ENCODE peak calls at places on chromosomes 13 and 19, in six cellular contexts. One of them, this sample, is unnamed.

GRCh38 chr19:13229246-13229645 is 79.0 kb downstream of the IER2 start:
- DNase-seq in dorsolateral prefrontal cortex: no peak
- DNase-seq in mesothelial cell of epicardium: no peak
- DNase-seq in left ventricle myocardium inferior: no peak
- DNase-seq in BJ: no peak
- DNase-seq in esophagus squamous epithelium: no peak
- DNase-seq in this sample: no peak

GRCh38 chr19:16351133-16351809 is 26.6 kb downstream of the KLF2 start:
- DNase-seq in mesothelial cell of epicardium: no peak
- DNase-seq in dorsolateral prefrontal cortex: no peak
- DNase-seq in left ventricle myocardium inferior: no peak
- DNase-seq in esophagus squamous epithelium: no peak
- DNase-seq in BJ: no peak
- DNase-seq in this sample: no peak

GRCh38 chr19:10270180-10270615 is 722 bp upstream of the ICAM1 start:
- DNase-seq in esophagus squamous epithelium: no peak
- DNase-seq in left ventricle myocardium inferior: peak
- DNase-seq in mesothelial cell of epicardium: no peak
- DNase-seq in dorsolateral prefrontal cortex: no peak
- DNase-seq in BJ: no peak
- DNase-seq in this sample: peak

GRCh38 chr19:50327013-50327412 is 2.2 kb downstream of the KCNC3 start:
- DNase-seq in mesothelial cell of epicardium: no peak
- DNase-seq in BJ: no peak
- DNase-seq in esophagus squamous epithelium: no peak
- DNase-seq in left ventricle myocardium inferior: no peak
- DNase-seq in dorsolateral prefrontal cortex: no peak
- DNase-seq in this sample: no peak

GRCh38 chr13:76730220-76730619 is 156.0 kb downstream of the KCTD12 start:
- DNase-seq in dorsolateral prefrontal cortex: no peak
- DNase-seq in esophagus squamous epithelium: no peak
- DNase-seq in mesothelial cell of epicardium: no peak
- DNase-seq in left ventricle myocardium inferior: no peak
- DNase-seq in BJ: no peak
- DNase-seq in this sample: no peak

GRCh38 chr13:32940601-32941000 is 75.6 kb upstream of the KL start:
- DNase-seq in esophagus squamous epithelium: no peak
- DNase-seq in mesothelial cell of epicardium: no peak
- DNase-seq in dorsolateral prefrontal cortex: no peak
- DNase-seq in left ventricle myocardium inferior: peak
- DNase-seq in BJ: no peak
- DNase-seq in this sample: no peak

GRCh38 chr13:29595380-29596063 is at the start of gene SLC7A1:
- DNase-seq in dorsolateral prefrontal cortex: peak
- DNase-seq in left ventricle myocardium inferior: peak
- DNase-seq in esophagus squamous epithelium: peak
- DNase-seq in mesothelial cell of epicardium: peak
- DNase-seq in BJ: no peak
- DNase-seq in this sample: peak

GRCh38 chr13:26584713-26585112 is 27.2 kb downstream of the WASF3 start:
- DNase-seq in dorsolateral prefrontal cortex: no peak
- DNase-seq in esophagus squamous epithelium: no peak
- DNase-seq in BJ: peak
- DNase-seq in left ventricle myocardium inferior: no peak
- DNase-seq in mesothelial cell of epicardium: no peak
- DNase-seq in this sample: no peak

GRCh38 chr19:21483589-21484170 is 21.7 kb upstream of the ZNF429 start:
- DNase-seq in BJ: no peak
- DNase-seq in dorsolateral prefrontal cortex: no peak
- DNase-seq in esophagus squamous epithelium: no peak
- DNase-seq in mesothelial cell of epicardium: no peak
- DNase-seq in left ventricle myocardium inferior: peak
- DNase-seq in this sample: peak

GRCh38 chr13:107466326-107466725 is 749.0 kb downstream of the LIG4 start:
- DNase-seq in mesothelial cell of epicardium: no peak
- DNase-seq in left ventricle myocardium inferior: no peak
- DNase-seq in BJ: no peak
- DNase-seq in esophagus squamous epithelium: no peak
- DNase-seq in dorsolateral prefrontal cortex: no peak
- DNase-seq in this sample: no peak

GRCh38 chr19:4052114-4052992 is 14.3 kb downstream of the ZBTB7A start:
- DNase-seq in left ventricle myocardium inferior: no peak
- DNase-seq in esophagus squamous epithelium: no peak
- DNase-seq in dorsolateral prefrontal cortex: no peak
- DNase-seq in mesothelial cell of epicardium: no peak
- DNase-seq in BJ: no peak
- DNase-seq in this sample: no peak

GRCh38 chr13:21048901-21049655 is 12.3 kb downstream of the LATS2 start:
- DNase-seq in esophagus squamous epithelium: no peak
- DNase-seq in left ventricle myocardium inferior: no peak
- DNase-seq in dorsolateral prefrontal cortex: no peak
- DNase-seq in BJ: no peak
- DNase-seq in mesothelial cell of epicardium: no peak
- DNase-seq in this sample: no peak

GRCh38 chr13:27679896-27680295 is 58.2 kb downstream of the POLR1D start:
- DNase-seq in left ventricle myocardium inferior: no peak
- DNase-seq in BJ: no peak
- DNase-seq in dorsolateral prefrontal cortex: no peak
- DNase-seq in esophagus squamous epithelium: no peak
- DNase-seq in mesothelial cell of epicardium: no peak
- DNase-seq in this sample: no peak

GRCh38 chr19:10010939-10011338 is 635 bp upstream of the COL5A3 start:
- DNase-seq in BJ: no peak
- DNase-seq in esophagus squamous epithelium: no peak
- DNase-seq in mesothelial cell of epicardium: no peak
- DNase-seq in left ventricle myocardium inferior: no peak
- DNase-seq in dorsolateral prefrontal cortex: no peak
- DNase-seq in this sample: no peak

GRCh38 chr13:114140909-114141255 is 8.5 kb upstream of the RASA3 start:
- DNase-seq in BJ: no peak
- DNase-seq in esophagus squamous epithelium: no peak
- DNase-seq in mesothelial cell of epicardium: no peak
- DNase-seq in left ventricle myocardium inferior: no peak
- DNase-seq in dorsolateral prefrontal cortex: no peak
- DNase-seq in this sample: peak

GRCh38 chr13:108176685-108177274 is 38.6 kb downstream of the LIG4 start:
- DNase-seq in mesothelial cell of epicardium: no peak
- DNase-seq in BJ: no peak
- DNase-seq in esophagus squamous epithelium: no peak
- DNase-seq in dorsolateral prefrontal cortex: no peak
- DNase-seq in left ventricle myocardium inferior: no peak
- DNase-seq in this sample: peak

GRCh38 chr13:107770541-107770940 is 444.8 kb downstream of the LIG4 start:
- DNase-seq in mesothelial cell of epicardium: no peak
- DNase-seq in left ventricle myocardium inferior: no peak
- DNase-seq in dorsolateral prefrontal cortex: no peak
- DNase-seq in BJ: no peak
- DNase-seq in esophagus squamous epithelium: no peak
- DNase-seq in this sample: no peak

GRCh38 chr13:47298506-47298905 is 401.7 kb upstream of the HTR2A start:
- DNase-seq in esophagus squamous epithelium: no peak
- DNase-seq in mesothelial cell of epicardium: no peak
- DNase-seq in dorsolateral prefrontal cortex: no peak
- DNase-seq in BJ: no peak
- DNase-seq in left ventricle myocardium inferior: no peak
- DNase-seq in this sample: no peak

GRCh38 chr13:87356314-87356713 is 314.9 kb upstream of the SLITRK5 start:
- DNase-seq in BJ: no peak
- DNase-seq in dorsolateral prefrontal cortex: no peak
- DNase-seq in esophagus squamous epithelium: no peak
- DNase-seq in left ventricle myocardium inferior: no peak
- DNase-seq in mesothelial cell of epicardium: no peak
- DNase-seq in this sample: no peak

GRCh38 chr19:1465191-1466016 is 13.6 kb downstream of the C19orf25 start:
- DNase-seq in dorsolateral prefrontal cortex: no peak
- DNase-seq in left ventricle myocardium inferior: no peak
- DNase-seq in mesothelial cell of epicardium: no peak
- DNase-seq in esophagus squamous epithelium: no peak
- DNase-seq in BJ: no peak
- DNase-seq in this sample: peak

GRCh38 chr13:74077847-74078246 is 56.4 kb downstream of the KLF12 start:
- DNase-seq in mesothelial cell of epicardium: no peak
- DNase-seq in left ventricle myocardium inferior: no peak
- DNase-seq in BJ: no peak
- DNase-seq in esophagus squamous epithelium: no peak
- DNase-seq in dorsolateral prefrontal cortex: no peak
- DNase-seq in this sample: no peak

GRCh38 chr19:1751367-1752008 is 1.8 kb upstream of the ONECUT3 start:
- DNase-seq in dorsolateral prefrontal cortex: no peak
- DNase-seq in esophagus squamous epithelium: no peak
- DNase-seq in left ventricle myocardium inferior: no peak
- DNase-seq in BJ: no peak
- DNase-seq in mesothelial cell of epicardium: no peak
- DNase-seq in this sample: no peak

GRCh38 chr13:21557995-21558394 is 46.0 kb downstream of the MICU2 start:
- DNase-seq in dorsolateral prefrontal cortex: no peak
- DNase-seq in mesothelial cell of epicardium: no peak
- DNase-seq in left ventricle myocardium inferior: no peak
- DNase-seq in esophagus squamous epithelium: no peak
- DNase-seq in BJ: no peak
- DNase-seq in this sample: peak

GRCh38 chr19:18304496-18305312 is 18.2 kb downstream of the LSM4 start:
- DNase-seq in mesothelial cell of epicardium: no peak
- DNase-seq in BJ: no peak
- DNase-seq in esophagus squamous epithelium: no peak
- DNase-seq in dorsolateral prefrontal cortex: peak
- DNase-seq in left ventricle myocardium inferior: peak
- DNase-seq in this sample: peak

GRCh38 chr19:7272856-7273578 is 21.2 kb downstream of the INSR start:
- DNase-seq in esophagus squamous epithelium: no peak
- DNase-seq in BJ: no peak
- DNase-seq in dorsolateral prefrontal cortex: no peak
- DNase-seq in left ventricle myocardium inferior: no peak
- DNase-seq in mesothelial cell of epicardium: no peak
- DNase-seq in this sample: no peak

GRCh38 chr19:748274-748598 is 2.7 kb upstream of the MISP start:
- DNase-seq in esophagus squamous epithelium: no peak
- DNase-seq in dorsolateral prefrontal cortex: no peak
- DNase-seq in left ventricle myocardium inferior: no peak
- DNase-seq in mesothelial cell of epicardium: no peak
- DNase-seq in BJ: no peak
- DNase-seq in this sample: no peak

GRCh38 chr19:6100284-6100915 is 9.9 kb downstream of the RFX2 start:
- DNase-seq in left ventricle myocardium inferior: no peak
- DNase-seq in esophagus squamous epithelium: no peak
- DNase-seq in dorsolateral prefrontal cortex: no peak
- DNase-seq in BJ: no peak
- DNase-seq in mesothelial cell of epicardium: no peak
- DNase-seq in this sample: peak

GRCh38 chr13:45909089-45909488 is 57.5 kb upstream of the SIAH3 start:
- DNase-seq in mesothelial cell of epicardium: no peak
- DNase-seq in esophagus squamous epithelium: no peak
- DNase-seq in dorsolateral prefrontal cortex: no peak
- DNase-seq in left ventricle myocardium inferior: no peak
- DNase-seq in BJ: no peak
- DNase-seq in this sample: no peak

GRCh38 chr19:2455481-2456300 is 1.1 kb downstream of the LMNB2 start:
- DNase-seq in esophagus squamous epithelium: no peak
- DNase-seq in left ventricle myocardium inferior: peak
- DNase-seq in mesothelial cell of epicardium: no peak
- DNase-seq in BJ: no peak
- DNase-seq in dorsolateral prefrontal cortex: no peak
- DNase-seq in this sample: peak

GRCh38 chr13:85261757-85262346 is 537.4 kb downstream of the SLITRK6 start:
- DNase-seq in left ventricle myocardium inferior: no peak
- DNase-seq in mesothelial cell of epicardium: no peak
- DNase-seq in dorsolateral prefrontal cortex: no peak
- DNase-seq in BJ: no peak
- DNase-seq in esophagus squamous epithelium: no peak
- DNase-seq in this sample: no peak
- TF ChIP-seq CTCF in left ventricle myocardium inferior: no peak
- TF ChIP-seq CTCF in mesothelial cell of epicardium: peak
- TF ChIP-seq CTCF in dorsolateral prefrontal cortex: peak
- TF ChIP-seq CTCF in BJ: peak
- TF ChIP-seq CTCF in esophagus squamous epithelium: peak
- TF ChIP-seq CTCF in this sample: no peak

GRCh38 chr13:98972627-98973026 is 5.2 kb downstream of the DOCK9 start:
- DNase-seq in left ventricle myocardium inferior: no peak
- DNase-seq in dorsolateral prefrontal cortex: no peak
- DNase-seq in esophagus squamous epithelium: no peak
- DNase-seq in BJ: no peak
- DNase-seq in mesothelial cell of epicardium: no peak
- DNase-seq in this sample: no peak

GRCh38 chr13:98974053-98974452 is 3.8 kb downstream of the DOCK9 start:
- DNase-seq in mesothelial cell of epicardium: no peak
- DNase-seq in BJ: no peak
- DNase-seq in esophagus squamous epithelium: no peak
- DNase-seq in left ventricle myocardium inferior: no peak
- DNase-seq in dorsolateral prefrontal cortex: no peak
- DNase-seq in this sample: no peak

GRCh38 chr13:98975822-98976261 is 2.0 kb downstream of the DOCK9 start:
- DNase-seq in left ventricle myocardium inferior: no peak
- DNase-seq in BJ: no peak
- DNase-seq in esophagus squamous epithelium: no peak
- DNase-seq in mesothelial cell of epicardium: no peak
- DNase-seq in dorsolateral prefrontal cortex: no peak
- DNase-seq in this sample: no peak

GRCh38 chr13:98970293-98970692 is 7.6 kb downstream of the DOCK9 start:
- DNase-seq in dorsolateral prefrontal cortex: no peak
- DNase-seq in left ventricle myocardium inferior: peak
- DNase-seq in BJ: no peak
- DNase-seq in mesothelial cell of epicardium: no peak
- DNase-seq in esophagus squamous epithelium: no peak
- DNase-seq in this sample: no peak

DNA sequence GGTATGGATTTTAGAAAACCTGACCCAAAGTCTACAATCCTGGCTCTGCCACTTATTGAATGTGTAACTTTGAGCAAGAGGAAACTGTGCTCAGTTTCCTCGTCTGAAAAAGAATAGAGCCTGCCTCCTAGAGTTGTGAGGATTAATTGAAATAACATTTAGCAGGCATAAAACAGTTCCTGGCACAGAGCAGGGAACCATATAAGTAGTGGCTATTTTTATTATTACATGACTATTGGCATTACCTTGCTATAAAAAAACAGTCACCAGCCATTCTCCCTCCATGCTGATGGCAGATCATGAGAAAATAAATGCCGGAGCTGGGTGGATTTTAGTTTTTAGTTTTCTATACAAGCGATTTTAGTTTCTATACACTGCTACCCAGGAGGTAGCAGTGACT is 5.8 kb downstream of the DOCK9 start:
- DNase-seq in dorsolateral prefrontal cortex: no peak
- DNase-seq in left ventricle myocardium inferior: no peak
- DNase-seq in esophagus squamous epithelium: no peak
- DNase-seq in mesothelial cell of epicardium: no peak
- DNase-seq in BJ: no peak
- DNase-seq in this sample: no peak
- TF ChIP-seq CTCF in dorsolateral prefrontal cortex: no peak
- TF ChIP-seq CTCF in left ventricle myocardium inferior: no peak
- TF ChIP-seq CTCF in esophagus squamous epithelium: no peak
- TF ChIP-seq CTCF in mesothelial cell of epicardium: no peak
- TF ChIP-seq CTCF in BJ: no peak
- TF ChIP-seq CTCF in this sample: no peak

GRCh38 chr19:41023193-41023592 is 32.1 kb downstream of the CYP2B6 start:
- DNase-seq in mesothelial cell of epicardium: no peak
- DNase-seq in left ventricle myocardium inferior: no peak
- DNase-seq in dorsolateral prefrontal cortex: no peak
- DNase-seq in esophagus squamous epithelium: no peak
- DNase-seq in BJ: no peak
- DNase-seq in this sample: no peak
- TF ChIP-seq CTCF in mesothelial cell of epicardium: no peak
- TF ChIP-seq CTCF in left ventricle myocardium inferior: no peak
- TF ChIP-seq CTCF in dorsolateral prefrontal cortex: no peak
- TF ChIP-seq CTCF in esophagus squamous epithelium: no peak
- TF ChIP-seq CTCF in BJ: no peak
- TF ChIP-seq CTCF in this sample: no peak

GRCh38 chr13:39765801-39766463 is 110.5 kb downstream of the COG6 start:
- DNase-seq in left ventricle myocardium inferior: peak
- DNase-seq in dorsolateral prefrontal cortex: peak
- DNase-seq in mesothelial cell of epicardium: no peak
- DNase-seq in esophagus squamous epithelium: no peak
- DNase-seq in BJ: no peak
- DNase-seq in this sample: peak
- TF ChIP-seq CTCF in left ventricle myocardium inferior: peak
- TF ChIP-seq CTCF in dorsolateral prefrontal cortex: peak
- TF ChIP-seq CTCF in mesothelial cell of epicardium: no peak
- TF ChIP-seq CTCF in esophagus squamous epithelium: peak
- TF ChIP-seq CTCF in BJ: peak
- TF ChIP-seq CTCF in this sample: peak